ENCODE peak calls at places on chromosomes 6 and 20, in six cellular contexts. T is AG09309, A is heart right ventricle, W is upper lobe of right lung, S is GM06990, B is lower leg skin. G is an unnamed sample.

GRCh38 chr20:55668659-55669058 is 336.7 kb downstream of the CBLN4 start:
- DNase-seq in T (no peak), A (no peak), W (no peak), S (no peak), B (no peak), G (no peak)

GRCh38 chr20:61588356-61589054 is 336.4 kb downstream of the CDH4 start:
- DNase-seq in T (no peak), A (no peak), W (no peak), S (no peak), B (no peak), G (no peak)

GRCh38 chr6:113352029-113352801 is 504.9 kb upstream of the MARCKS start:
- DNase-seq in T (no peak), A (no peak), W (no peak), S (no peak), B (no peak), G (no peak)

GRCh38 chr20:53763707-53764415 is 170.2 kb upstream of the ZNF217 start:
- DNase-seq in T (no peak), A (no peak), W (no peak), S (no peak), B (no peak), G (peak)

GRCh38 chr20:46545077-46545826 is 5.2 kb downstream of the OCSTAMP start:
- DNase-seq in T (peak), A (no peak), W (no peak), S (no peak), B (no peak), G (no peak)

GRCh38 chr20:57738484-57738883 is 28.7 kb upstream of the PMEPA1 start:
- DNase-seq in T (no peak), A (no peak), W (no peak), S (no peak), B (no peak), G (no peak)

GRCh38 chr20:56345911-56346310 is 12.9 kb upstream of the FAM210B start:
- DNase-seq in T (no peak), A (no peak), W (no peak), S (no peak), B (no peak), G (no peak)

GRCh38 chr6:100808638-100809275 is 72.4 kb downstream of the ASCC3 start:
- DNase-seq in T (no peak), A (no peak), W (no peak), S (no peak), B (no peak), G (no peak)

GRCh38 chr6:90286884-90287488 is 9.7 kb downstream of the BACH2 start:
- DNase-seq in T (no peak), A (no peak), W (no peak), S (no peak), B (no peak), G (peak)

GRCh38 chr6:113854531-113855499 is 2.3 kb upstream of the MARCKS start:
- DNase-seq in T (peak), A (peak), W (peak), S (peak), B (peak), G (peak)

GRCh38 chr6:159042003-159042823 is 2.6 kb downstream of the TAGAP start:
- DNase-seq in T (no peak), A (no peak), W (peak), S (peak), B (peak), G (peak)

GRCh38 chr20:51020657-51021056 is 2.2 kb downstream of the KCNG1 start:
- DNase-seq in T (no peak), A (no peak), W (no peak), S (no peak), B (no peak), G (no peak)
- H3K4me3 ChIP-seq in T (no peak), A (no peak), W (no peak), S (no peak), B (no peak), G (peak)

DNA sequence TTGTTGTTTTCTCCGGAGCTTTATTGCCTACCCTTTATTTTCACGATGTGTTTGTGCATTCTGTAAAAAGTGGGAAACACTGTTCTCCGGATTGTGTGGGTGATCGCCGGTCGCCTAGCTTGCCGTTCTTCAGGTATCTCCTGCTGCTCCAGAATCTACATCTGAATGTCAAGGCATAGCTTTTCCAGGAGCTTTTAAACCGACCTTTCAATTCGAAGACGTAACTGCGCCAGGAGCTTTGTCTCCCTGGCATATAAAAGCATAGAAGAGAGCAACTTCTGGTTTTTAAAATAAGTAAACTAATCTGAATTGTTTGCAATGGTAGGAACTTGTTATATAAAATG is 96.0 kb downstream of the HFE start:
- DNase-seq in T (no peak), A (no peak), W (no peak), S (no peak), B (peak), G (peak)
- H3K4me3 ChIP-seq in T (peak), A (peak), W (peak), S (no peak), B (no peak), G (peak)

GRCh38 chr6:45983041-45983440 is 32.6 kb downstream of the CLIC5 start:
- DNase-seq in T (no peak), A (no peak), W (no peak), S (no peak), B (no peak), G (no peak)

GRCh38 chr6:45984347-45984746 is 31.3 kb downstream of the CLIC5 start:
- DNase-seq in T (no peak), A (no peak), W (no peak), S (no peak), B (no peak), G (no peak)

GRCh38 chr6:45979311-45979710 is 36.3 kb downstream of the CLIC5 start:
- DNase-seq in T (no peak), A (no peak), W (no peak), S (no peak), B (no peak), G (no peak)

GRCh38 chr6:45982280-45983036 is 33.2 kb downstream of the CLIC5 start:
- DNase-seq in T (no peak), A (no peak), W (no peak), S (no peak), B (no peak), G (no peak)

DNA sequence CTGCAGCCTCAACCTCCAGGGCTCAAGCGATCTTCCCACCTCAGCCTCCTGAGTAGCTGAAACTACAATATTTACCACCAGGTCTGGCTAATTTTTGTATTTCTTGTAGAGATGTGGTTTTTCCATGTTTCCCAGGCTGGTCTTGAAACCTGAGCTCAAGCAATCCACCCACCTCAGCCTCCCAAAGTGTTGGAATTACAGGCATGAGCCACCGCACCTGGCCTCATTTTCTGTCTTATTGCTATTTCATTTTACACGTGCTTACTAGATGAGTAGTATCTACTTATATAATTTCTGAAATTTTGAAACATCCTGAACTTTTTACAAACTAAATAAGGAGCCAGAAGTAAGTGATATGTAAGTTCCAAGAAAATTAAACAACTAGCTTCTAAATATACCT is 34.6 kb downstream of the CLIC5 start:
- DNase-seq in T (no peak), A (no peak), W (no peak), S (no peak), B (no peak), G (no peak)
- H3K4me3 ChIP-seq in T (no peak), A (no peak), W (no peak), S (no peak), B (no peak), G (no peak)

GRCh38 chr6:4155848-4156466 is 20.6 kb upstream of the ECI2 start:
- DNase-seq in T (no peak), A (no peak), W (no peak), S (no peak), B (peak), G (peak)
- H3K4me3 ChIP-seq in T (no peak), A (no peak), W (no peak), S (no peak), B (no peak), G (no peak)

GRCh38 chr6:27616313-27617045 is 143.6 kb upstream of the ZNF184 start:
- DNase-seq in T (no peak), A (no peak), W (no peak), S (no peak), B (no peak), G (no peak)
- H3K4me3 ChIP-seq in T (peak), A (peak), W (no peak), S (peak), B (no peak), G (peak)

GRCh38 chr6:166338854-166339253 is 3.5 kb downstream of the SFT2D1 start:
- DNase-seq in T (no peak), A (no peak), W (no peak), S (no peak), B (no peak), G (no peak)
- H3K4me3 ChIP-seq in T (no peak), A (no peak), W (no peak), S (peak), B (no peak), G (no peak)